ENCODE peak calls at places on chromosomes 12 and 14, in four cellular contexts. One of them, this sample, is unnamed.

GRCh38 chr12:119696943-119697342 is 29.0 kb downstream of the PRKAB1 start:
- DNase-seq in cardiac fibroblast: no peak
- DNase-seq in BE2C: no peak
- DNase-seq in K562: no peak
- DNase-seq in this sample: no peak

GRCh38 chr12:55724226-55724939 is 4.2 kb downstream of the RDH5 start:
- DNase-seq in cardiac fibroblast: peak
- DNase-seq in BE2C: peak
- DNase-seq in K562: peak
- DNase-seq in this sample: peak

GRCh38 chr14:26984318-26985177 is 386.7 kb upstream of the NOVA1 start:
- DNase-seq in cardiac fibroblast: peak
- DNase-seq in BE2C: peak
- DNase-seq in K562: peak
- DNase-seq in this sample: peak

GRCh38 chr14:21723431-21724045 is 49.9 kb upstream of the OR4E1 start:
- DNase-seq in cardiac fibroblast: peak
- DNase-seq in BE2C: peak
- DNase-seq in K562: peak
- DNase-seq in this sample: peak

GRCh38 chr12:85835810-85836715 is at the start of gene RASSF9:
- DNase-seq in cardiac fibroblast: peak
- DNase-seq in BE2C: no peak
- DNase-seq in K562: no peak
- DNase-seq in this sample: peak

GRCh38 chr14:89401241-89401640 is 15.8 kb downstream of the FOXN3 start:
- DNase-seq in cardiac fibroblast: peak
- DNase-seq in BE2C: no peak
- DNase-seq in K562: no peak
- DNase-seq in this sample: no peak

GRCh38 chr14:103033744-103034143 is 23.6 kb downstream of the CDC42BPB start:
- DNase-seq in cardiac fibroblast: no peak
- DNase-seq in BE2C: no peak
- DNase-seq in K562: no peak
- DNase-seq in this sample: no peak

GRCh38 chr12:111767362-111768158 is 827 bp downstream of the ALDH2 start:
- DNase-seq in cardiac fibroblast: peak
- DNase-seq in BE2C: peak
- DNase-seq in K562: no peak
- DNase-seq in this sample: peak

GRCh38 chr12:124797321-124797720 is 66.3 kb downstream of the SCARB1 start:
- DNase-seq in cardiac fibroblast: no peak
- DNase-seq in BE2C: no peak
- DNase-seq in K562: no peak
- DNase-seq in this sample: no peak

GRCh38 chr14:97395068-97395467 is 597.9 kb downstream of the VRK1 start:
- DNase-seq in cardiac fibroblast: no peak
- DNase-seq in BE2C: no peak
- DNase-seq in K562: no peak
- DNase-seq in this sample: no peak

GRCh38 chr14:29650554-29651269 is 276.9 kb downstream of the PRKD1 start:
- DNase-seq in cardiac fibroblast: no peak
- DNase-seq in BE2C: no peak
- DNase-seq in K562: no peak
- DNase-seq in this sample: peak

GRCh38 chr12:1913377-1914115 is 4.9 kb downstream of the CACNA2D4 start:
- DNase-seq in cardiac fibroblast: no peak
- DNase-seq in BE2C: no peak
- DNase-seq in K562: no peak
- DNase-seq in this sample: no peak

GRCh38 chr14:106551265-106551664 is 1024.9 kb downstream of the TMEM121 start:
- DNase-seq in cardiac fibroblast: no peak
- DNase-seq in BE2C: no peak
- DNase-seq in K562: no peak
- DNase-seq in this sample: no peak

GRCh38 chr12:131810672-131811071 is 17.5 kb upstream of the MMP17 start:
- DNase-seq in cardiac fibroblast: no peak
- DNase-seq in BE2C: no peak
- DNase-seq in K562: no peak
- DNase-seq in this sample: no peak

GRCh38 chr12:117214797-117215196 is 24.5 kb upstream of the FBXO21 start:
- DNase-seq in cardiac fibroblast: no peak
- DNase-seq in BE2C: no peak
- DNase-seq in K562: no peak
- DNase-seq in this sample: no peak

GRCh38 chr12:131242741-131243496 is 289.2 kb downstream of the ADGRD1 start:
- DNase-seq in cardiac fibroblast: no peak
- DNase-seq in BE2C: peak
- DNase-seq in K562: peak
- DNase-seq in this sample: no peak

GRCh38 chr12:67111182-67111581 is 158.0 kb upstream of the CAND1 start:
- DNase-seq in cardiac fibroblast: no peak
- DNase-seq in BE2C: no peak
- DNase-seq in K562: no peak
- DNase-seq in this sample: no peak

GRCh38 chr14:65225299-65226159 is 123.2 kb upstream of the MAX start:
- DNase-seq in cardiac fibroblast: no peak
- DNase-seq in BE2C: no peak
- DNase-seq in K562: no peak
- DNase-seq in this sample: no peak

GRCh38 chr12:80353254-80353653 is 90.8 kb upstream of the PTPRQ start:
- DNase-seq in cardiac fibroblast: peak
- DNase-seq in BE2C: no peak
- DNase-seq in K562: no peak
- DNase-seq in this sample: peak

GRCh38 chr12:25812295-25812694 is 146.2 kb upstream of the RASSF8 start:
- DNase-seq in cardiac fibroblast: no peak
- DNase-seq in BE2C: no peak
- DNase-seq in K562: no peak
- DNase-seq in this sample: no peak

GRCh38 chr12:77837876-77838291 is 7.2 kb downstream of the NAV3 start:
- DNase-seq in cardiac fibroblast: peak
- DNase-seq in BE2C: no peak
- DNase-seq in K562: no peak
- DNase-seq in this sample: peak

DNA sequence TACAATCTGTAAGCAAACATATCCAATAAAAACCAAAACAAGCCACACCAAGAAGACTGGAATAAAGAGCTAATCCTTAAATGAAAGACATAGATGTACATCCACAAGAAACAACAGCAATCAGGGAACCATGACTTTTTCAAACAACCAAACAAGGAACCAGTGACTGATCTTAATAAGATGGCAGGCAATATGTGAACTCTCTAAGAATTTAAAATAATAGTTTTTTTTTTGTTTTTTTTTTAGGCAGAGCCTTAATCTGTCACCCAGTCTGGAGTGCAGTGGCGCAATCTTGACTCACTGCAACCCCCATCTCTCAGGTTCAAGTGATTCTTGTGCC is 52.9 kb upstream of the CAPRIN2 start:
- DNase-seq in cardiac fibroblast: no peak
- DNase-seq in BE2C: no peak
- DNase-seq in K562: no peak
- DNase-seq in this sample: no peak
- TF ChIP-seq CTCF in cardiac fibroblast: no peak
- TF ChIP-seq CTCF in BE2C: no peak
- TF ChIP-seq CTCF in K562: no peak
- TF ChIP-seq CTCF in this sample: no peak

GRCh38 chr14:99808515-99808914 is 15.3 kb downstream of the EML1 start:
- DNase-seq in cardiac fibroblast: no peak
- DNase-seq in BE2C: no peak
- DNase-seq in K562: no peak
- DNase-seq in this sample: peak
- H3K4me3 ChIP-seq in cardiac fibroblast: no peak
- H3K4me3 ChIP-seq in BE2C: no peak
- H3K4me3 ChIP-seq in K562: no peak
- H3K4me3 ChIP-seq in this sample: no peak

GRCh38 chr12:108373111-108373510 is 34.0 kb upstream of the CMKLR1 start:
- DNase-seq in cardiac fibroblast: no peak
- DNase-seq in BE2C: no peak
- DNase-seq in K562: peak
- DNase-seq in this sample: no peak
- TF ChIP-seq CTCF in cardiac fibroblast: no peak
- TF ChIP-seq CTCF in BE2C: peak
- TF ChIP-seq CTCF in K562: peak
- TF ChIP-seq CTCF in this sample: peak

GRCh38 chr12:57239587-57240068 is 10.1 kb downstream of the SHMT2 start:
- DNase-seq in cardiac fibroblast: no peak
- DNase-seq in BE2C: no peak
- DNase-seq in K562: no peak
- DNase-seq in this sample: no peak

GRCh38 chr12:57238854-57239554 is 9.5 kb downstream of the SHMT2 start:
- DNase-seq in cardiac fibroblast: peak
- DNase-seq in BE2C: peak
- DNase-seq in K562: peak
- DNase-seq in this sample: peak

GRCh38 chr12:57237653-57237951 is 8.1 kb downstream of the SHMT2 start:
- DNase-seq in cardiac fibroblast: no peak
- DNase-seq in BE2C: no peak
- DNase-seq in K562: no peak
- DNase-seq in this sample: no peak

GRCh38 chr12:57236925-57237652 is 7.6 kb downstream of the SHMT2 start:
- DNase-seq in cardiac fibroblast: peak
- DNase-seq in BE2C: no peak
- DNase-seq in K562: no peak
- DNase-seq in this sample: no peak

DNA sequence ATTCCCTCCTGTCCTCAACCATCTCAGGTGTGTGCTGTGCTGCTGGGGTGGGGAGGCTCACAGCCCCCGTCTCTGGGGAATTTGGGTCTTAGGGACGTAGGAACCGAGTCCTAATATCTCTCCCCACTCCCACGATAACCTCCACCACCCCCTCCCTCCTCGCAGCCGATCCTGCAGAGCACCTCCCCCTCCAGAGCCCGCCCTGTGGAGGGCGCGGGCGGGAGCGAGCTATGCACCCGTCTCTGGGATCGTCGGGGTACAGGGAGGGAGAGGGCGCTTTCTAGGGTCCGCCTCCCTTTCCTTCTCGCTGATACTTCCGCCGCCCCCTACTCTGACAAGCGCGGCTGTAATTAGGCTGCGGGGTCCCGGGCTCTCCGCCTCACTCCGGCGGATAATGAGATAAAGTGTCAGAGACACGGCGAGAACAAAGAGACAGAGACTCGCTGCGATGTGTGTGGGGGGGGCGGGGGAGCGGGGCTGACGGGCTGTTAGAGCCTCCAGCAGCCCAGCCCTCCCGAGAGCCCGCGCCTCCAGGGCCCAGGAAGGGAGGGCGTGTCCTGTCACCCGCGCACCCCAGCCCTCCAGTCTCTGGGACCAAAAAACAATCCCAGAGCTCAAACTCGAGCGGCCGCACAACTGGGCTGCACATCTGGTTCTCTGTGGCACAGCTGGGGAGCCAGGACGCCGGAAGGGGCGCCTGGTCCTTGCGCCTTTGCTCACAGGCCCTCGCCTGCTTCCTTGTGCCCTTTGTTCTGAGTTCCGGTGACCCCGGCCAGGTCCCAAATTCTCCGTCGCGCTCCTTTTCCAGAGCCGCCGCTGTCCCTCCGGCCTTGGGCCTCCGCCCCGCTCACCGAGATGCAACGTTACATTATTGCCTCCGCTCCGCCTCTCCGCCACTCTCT is 8.7 kb downstream of the SHMT2 start:
- DNase-seq in cardiac fibroblast: no peak
- DNase-seq in BE2C: no peak
- DNase-seq in K562: peak
- DNase-seq in this sample: no peak
- H3K4me3 ChIP-seq in cardiac fibroblast: no peak
- H3K4me3 ChIP-seq in BE2C: peak
- H3K4me3 ChIP-seq in K562: peak
- H3K4me3 ChIP-seq in this sample: peak

GRCh38 chr12:49018282-49019119 is at the start of gene PRKAG1:
- DNase-seq in cardiac fibroblast: peak
- DNase-seq in BE2C: peak
- DNase-seq in K562: peak
- DNase-seq in this sample: peak
- TF ChIP-seq CTCF in cardiac fibroblast: peak
- TF ChIP-seq CTCF in BE2C: peak
- TF ChIP-seq CTCF in K562: peak
- TF ChIP-seq CTCF in this sample: peak

This sample was measured in choroid plexus epithelial cell.